ENCODE peak calls at places on chromosomes 13 and 19, in four cellular contexts. Q is epithelial cell of proximal tubule, P is endothelial cell, H is HTR-8/SVneo. A is an unnamed sample.

GRCh38 chr19:39166571-39167391 is 30.0 kb upstream of the NCCRP1 start:
- DNase-seq in Q (no peak), P (no peak), H (no peak), A (no peak)

GRCh38 chr13:33345842-33346241 is 60.3 kb upstream of the STARD13 start:
- DNase-seq in Q (no peak), P (no peak), H (no peak), A (no peak)

GRCh38 chr19:33721735-33722297 is 74.9 kb upstream of the KCTD15 start:
- DNase-seq in Q (no peak), P (no peak), H (no peak), A (no peak)

GRCh38 chr13:24185591-24186232 is 25.2 kb downstream of the SPATA13 start:
- DNase-seq in Q (no peak), P (no peak), H (no peak), A (no peak)

GRCh38 chr13:73307481-73307880 is 248.7 kb downstream of the KLF5 start:
- DNase-seq in Q (no peak), P (no peak), H (no peak), A (no peak)

GRCh38 chr13:36154567-36155231 is 23.5 kb upstream of the DCLK1 start:
- DNase-seq in Q (no peak), P (no peak), H (no peak), A (no peak)

GRCh38 chr13:44155422-44156293 is 218.0 kb upstream of the SERP2 start:
- DNase-seq in Q (no peak), P (no peak), H (no peak), A (no peak)

GRCh38 chr13:40235160-40235796 is 431.2 kb downstream of the FOXO1 start:
- DNase-seq in Q (no peak), P (no peak), H (no peak), A (no peak)

GRCh38 chr13:33519561-33520479 is 234.3 kb upstream of the STARD13 start:
- DNase-seq in Q (no peak), P (no peak), H (no peak), A (no peak)

GRCh38 chr19:51250786-51251452 is at the start of gene SIGLECL1:
- DNase-seq in Q (no peak), P (no peak), H (no peak), A (no peak)

GRCh38 chr19:45362291-45362690 is 8.1 kb downstream of the ERCC2 start:
- DNase-seq in Q (no peak), P (no peak), H (no peak), A (no peak)

GRCh38 chr13:47794963-47795362 is 206.1 kb downstream of the SUCLA2 start:
- DNase-seq in Q (no peak), P (no peak), H (no peak), A (no peak)

GRCh38 chr13:58687130-58687529 is 1055.6 kb downstream of the PCDH17 start:
- DNase-seq in Q (no peak), P (no peak), H (no peak), A (no peak)

GRCh38 chr13:35499131-35500051 is 22.9 kb upstream of the MAB21L1 start:
- DNase-seq in Q (no peak), P (no peak), H (no peak), A (no peak)